ENCODE peak calls at places on chromosome 1, in six cellular contexts. N is stomach, U is A549, W is transverse colon, A is SK-N-SH, H is ovary. D is an unnamed sample.
A peak's percentile ranks its signal among the peaks of the same experiment; 100 is the strongest.

GRCh38 chr1:155889566-155889965 is 21.6 kb downstream of the RIT1 start:
- DNase-seq in H (no peak), A (no peak), U (no peak), W (no peak), N (no peak), D (no peak)

GRCh38 chr1:53328009-53328489 is at the start of gene LRP8:
- DNase-seq in N (peak; percentile 73), W (peak; percentile 76), H (peak; percentile 72), A (peak; percentile 96), U (peak; percentile 53), D (no peak)

GRCh38 chr1:169786974-169787373 is 7.7 kb downstream of the METTL18 start:
- DNase-seq in H (no peak), N (no peak), A (no peak), U (no peak), W (no peak), D (no peak)

GRCh38 chr1:25204797-25205441 is 27.4 kb downstream of the SYF2 start:
- DNase-seq in W (no peak), N (no peak), A (peak; percentile 72), H (no peak), U (peak; percentile 42), D (no peak)

GRCh38 chr1:150563340-150564038 is 14.3 kb downstream of the ADAMTSL4 start:
- DNase-seq in U (no peak), N (peak; percentile 90), H (peak; percentile 51), W (peak; percentile 79), A (peak; percentile 25), D (no peak)

GRCh38 chr1:16617778-16618580 is 4.6 kb upstream of the NBPF1 start:
- DNase-seq in W (no peak), A (peak; percentile 70), N (peak; percentile 24), U (no peak), H (no peak), D (no peak)

GRCh38 chr1:49436865-49437264 is 586.9 kb downstream of the AGBL4 start:
- DNase-seq in U (no peak), H (no peak), N (no peak), A (no peak), W (no peak), D (no peak)

GRCh38 chr1:119712342-119713038 is 756 bp downstream of the PHGDH start:
- DNase-seq in W (peak; percentile 65), A (peak; percentile 90), N (peak; percentile 64), U (peak; percentile 48), H (peak; percentile 81), D (peak; percentile 92)

GRCh38 chr1:22104865-22105437 is 37.9 kb downstream of the WNT4 start:
- DNase-seq in H (no peak), W (no peak), U (no peak), N (no peak), A (no peak), D (no peak)

GRCh38 chr1:186682721-186683120 is 2.5 kb upstream of the PTGS2 start:
- DNase-seq in W (no peak), A (no peak), N (no peak), U (no peak), H (no peak), D (no peak)

GRCh38 chr1:43509740-43510375 is 20.8 kb upstream of the PTPRF start:
- DNase-seq in U (no peak), N (no peak), H (no peak), A (no peak), W (peak; percentile 54), D (peak; percentile 64)

GRCh38 chr1:78054559-78054958 is 8.8 kb downstream of the GIPC2 start:
- DNase-seq in U (no peak), N (no peak), A (no peak), H (no peak), W (no peak), D (no peak)

GRCh38 chr1:21149430-21149861 is 27.3 kb downstream of the EIF4G3 start:
- DNase-seq in H (no peak), U (peak; percentile 48), N (peak; percentile 38), W (peak; percentile 40), A (peak; percentile 34), D (no peak)

GRCh38 chr1:63854091-63854490 is 80.3 kb downstream of the ROR1 start:
- DNase-seq in U (no peak), N (no peak), H (no peak), A (no peak), W (no peak), D (no peak)

DNA sequence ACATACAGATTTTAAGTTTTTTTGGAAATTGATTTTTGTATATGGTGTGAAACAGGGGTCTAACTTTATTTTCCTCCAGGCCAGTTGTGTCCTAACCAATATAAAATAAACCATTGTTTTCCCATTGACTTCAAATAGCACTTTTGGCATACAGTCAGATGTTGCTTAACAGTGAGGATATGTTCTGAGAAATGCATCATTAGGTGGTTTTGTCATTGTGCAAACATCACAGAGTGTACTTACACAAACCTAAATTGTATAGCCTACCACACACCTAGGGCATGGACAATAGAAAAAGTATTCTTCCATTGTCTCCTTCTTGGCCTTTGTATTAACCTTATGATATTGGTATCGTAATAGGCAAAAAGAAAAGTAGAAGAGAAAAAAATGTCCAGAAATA is 37.4 kb upstream of the DISP1 start:
- DNase-seq in W (no peak), H (no peak), U (no peak), A (no peak), N (no peak), D (no peak)
- TF ChIP-seq EP300 in W (peak; percentile 67), H (no peak), U (no peak), A (no peak), N (no peak), D (no peak)

GRCh38 chr1:195715652-195716051 is 892.6 kb downstream of the KCNT2 start:
- DNase-seq in N (no peak), H (no peak), A (no peak), U (no peak), W (no peak), D (no peak)

GRCh38 chr1:195714248-195714647 is 894.0 kb downstream of the KCNT2 start:
- DNase-seq in A (no peak), U (no peak), W (no peak), N (no peak), H (no peak), D (no peak)

GRCh38 chr1:195721210-195721971 is 886.8 kb downstream of the KCNT2 start:
- DNase-seq in H (no peak), A (no peak), N (no peak), W (peak; percentile 69), U (no peak), D (no peak)

DNA sequence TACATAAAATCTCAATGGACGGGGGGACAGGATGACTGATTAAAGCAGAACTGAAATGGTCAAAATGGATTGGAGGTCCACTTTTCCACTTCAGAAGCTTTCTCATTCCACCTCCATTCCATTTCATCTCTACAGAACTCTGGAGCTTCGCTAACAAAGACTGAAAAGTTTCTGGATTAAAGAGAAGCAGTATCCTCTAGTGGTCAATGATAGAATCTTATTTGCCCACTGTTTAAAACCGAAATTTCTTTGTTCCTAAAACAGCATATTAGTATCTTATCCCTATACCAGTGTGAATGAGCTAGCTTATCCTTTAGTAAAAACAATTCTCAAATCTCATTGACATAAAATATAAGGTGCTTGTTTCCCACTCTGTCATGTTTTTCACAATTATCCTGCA is 890.6 kb downstream of the KCNT2 start:
- DNase-seq in A (peak; percentile 40), H (no peak), W (no peak), N (no peak), U (peak; percentile 18), D (no peak)
- TF ChIP-seq CTCF in A (peak; percentile 73), H (no peak), W (peak; percentile 47), N (no peak), U (peak; percentile 59), D (no peak)

GRCh38 chr1:152577168-152577567 is 3.1 kb downstream of the LCE3D start:
- DNase-seq in A (no peak), H (no peak), W (no peak), N (no peak), U (no peak), D (no peak)
- H3K9me3 ChIP-seq in A (no peaks in the 10 kb centered on the region), H (no peaks in the 10 kb centered on the region), W (no peaks in the 10 kb centered on the region), N (no peaks in the 10 kb centered on the region), U (no peaks in the 10 kb centered on the region), D (no peaks in the 10 kb centered on the region)

DNA sequence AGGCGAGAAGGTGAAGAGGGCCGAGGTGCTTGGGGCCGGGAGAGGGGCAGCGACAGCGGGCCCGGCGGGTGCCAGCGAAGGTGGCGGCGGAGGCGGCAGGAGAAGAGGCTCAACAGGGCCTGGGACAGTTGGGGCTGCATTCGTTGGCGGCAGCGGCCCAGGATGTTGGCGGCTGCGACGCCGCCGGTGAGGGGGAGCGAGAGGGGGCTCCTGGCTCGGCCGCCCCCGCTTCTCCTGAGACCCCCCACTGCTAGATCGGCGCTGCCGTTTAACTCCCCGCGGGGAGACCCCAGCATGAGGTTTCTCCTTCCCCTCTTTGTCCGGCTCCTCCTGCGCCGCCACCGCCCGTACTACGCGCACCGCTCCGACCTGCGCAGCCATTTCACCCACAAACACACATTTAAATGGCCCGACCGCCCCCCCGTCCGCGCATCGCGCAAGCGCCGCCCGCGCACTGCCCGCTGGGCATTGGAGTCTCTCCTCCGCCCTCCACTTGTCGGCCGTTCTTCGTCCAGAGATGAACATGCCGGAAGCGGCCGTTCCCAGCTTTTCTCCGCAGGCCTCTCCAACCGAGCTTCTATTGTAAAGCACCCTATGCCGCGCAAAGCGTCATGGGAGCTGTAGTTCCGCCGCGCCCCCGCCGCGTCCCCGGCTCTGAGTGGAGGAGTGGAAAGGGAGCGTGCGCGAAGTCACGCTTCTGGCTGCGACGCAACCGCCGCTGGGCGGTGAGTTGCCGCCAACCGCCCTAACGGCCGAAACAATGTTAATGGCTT is at the start of gene RSBN1:
- DNase-seq in U (peak; percentile 85), W (peak; percentile 99), A (peak; percentile 92), H (peak; percentile 98), N (peak; percentile 99), D (peak; percentile 99)
- TF ChIP-seq EP300 in U (no peak), W (peak; percentile 26), A (peak; percentile 59), H (no peak), N (no peak), D (no peak)

GRCh38 chr1:230857822-230858221 is 10.5 kb downstream of the C1orf198 start:
- DNase-seq in W (no peak), H (no peak), U (no peak), N (no peak), A (no peak), D (no peak)
- TF ChIP-seq CTCF in W (no peak), H (no peak), U (no peak), N (no peak), A (no peak), D (no peak)

DNA sequence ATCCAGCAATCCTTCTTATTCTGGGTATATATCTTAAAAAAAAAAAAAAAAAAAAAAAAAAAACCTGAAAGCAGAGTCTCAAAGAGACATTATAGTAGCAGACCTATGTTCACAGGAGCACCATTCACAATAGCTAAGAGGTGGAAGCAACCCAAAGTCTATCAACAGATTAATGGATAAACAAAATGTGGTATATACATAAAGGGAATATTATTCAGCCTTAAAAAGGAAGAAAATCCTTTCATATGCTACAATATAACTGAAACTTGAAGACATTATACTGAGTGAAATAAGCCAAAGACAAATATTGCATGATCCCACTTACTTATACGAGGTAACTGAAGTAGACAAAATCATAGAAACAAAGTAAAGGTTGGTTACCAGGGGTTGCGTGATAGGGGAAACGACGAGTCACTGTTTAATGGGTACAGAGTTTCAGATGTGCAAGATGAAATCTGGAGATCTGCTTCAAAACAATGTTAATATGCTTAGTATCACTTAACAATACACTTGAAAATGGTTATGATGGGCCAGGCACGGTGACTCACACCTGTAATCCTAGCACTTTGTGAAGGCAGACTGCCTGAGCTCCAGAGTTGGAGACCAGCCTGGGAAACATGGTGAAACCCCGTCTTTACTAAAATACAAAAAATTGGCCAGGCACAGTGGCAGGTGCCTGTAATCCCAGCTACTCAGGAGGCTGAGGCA is 29.5 kb downstream of the PIK3R3 start:
- DNase-seq in H (no peak), A (no peak), W (no peak), N (no peak), U (no peak), D (no peak)
- H3K9me3 ChIP-seq in H (no peaks in the 10 kb centered on the region), A (no peaks in the 10 kb centered on the region), W (peaks cover 3% of the 10 kb centered on the region), N (no peaks in the 10 kb centered on the region), U (no peaks in the 10 kb centered on the region), D (no peaks in the 10 kb centered on the region)

D was measured in esophagus muscularis mucosa.